ENCODE peak calls at places on chromosomes 5 and 9, in ten cellular contexts. I is activated CD4-positive, alpha-beta T cell treated with anti-CD3 and anti-CD28 coated beads, Interleukin-2, amount 50 U/mL, for 48 hours; Y is lower lobe of right lung; L is HT1080; V is Calu3; T is activated T-cell treated with anti-CD3 and anti-CD28 coated beads, Interleukin-2, amount 50 U/mL, for 1 hour; O is astrocyte; W is aorta; Q is AG10803; S is GM03348. E is an unnamed sample.

GRCh38 chr5:132427285-132428146 is 58.0 kb downstream of the SLC22A5 start:
- DNase-seq in O (no peak), S (no peak), W (no peak), T (peak), I (peak), L (no peak), V (peak), Y (peak), Q (peak), E (peak)

GRCh38 chr5:138945421-138946240 is 70.5 kb upstream of the LRRTM2 start:
- DNase-seq in T (no peak), O (no peak), Q (no peak), W (peak), S (no peak), L (no peak), Y (no peak), V (no peak), I (no peak), E (no peak)

GRCh38 chr5:170267431-170268152 is 30.0 kb downstream of the LCP2 start:
- DNase-seq in Y (peak), O (peak), T (peak), L (peak), I (peak), Q (peak), V (peak), S (peak), W (peak), E (peak)

GRCh38 chr9:121059998-121060636 is 10.0 kb upstream of the C5 start:
- DNase-seq in I (no peak), O (peak), L (peak), V (peak), Q (peak), S (peak), Y (no peak), W (no peak), T (no peak), E (peak)

GRCh38 chr9:113609562-113610318 is 146.2 kb downstream of the RGS3 start:
- DNase-seq in I (no peak), Q (no peak), O (no peak), Y (peak), V (peak), S (no peak), L (no peak), W (peak), T (peak), E (peak)

GRCh38 chr9:121813811-121814210 is 162.4 kb downstream of the DAB2IP start:
- DNase-seq in I (no peak), S (no peak), T (no peak), O (no peak), W (no peak), V (no peak), Y (no peak), Q (no peak), L (no peak), E (no peak)

GRCh38 chr5:3811116-3811515 is 215.5 kb downstream of the IRX1 start:
- DNase-seq in L (no peak), S (no peak), W (no peak), O (no peak), Q (no peak), V (no peak), I (no peak), T (no peak), Y (no peak), E (no peak)

GRCh38 chr5:127206320-127207113 is 84.1 kb upstream of the MEGF10 start:
- DNase-seq in Y (no peak), L (peak), S (peak), O (peak), I (no peak), Q (peak), W (no peak), T (no peak), V (peak), E (peak)

GRCh38 chr9:28648723-28649122 is 1075.4 kb upstream of the C9orf72 start:
- DNase-seq in O (no peak), I (no peak), T (no peak), S (no peak), L (no peak), Y (no peak), Q (no peak), V (no peak), W (no peak), E (peak)

GRCh38 chr9:114374936-114375335 is 12.8 kb downstream of the AKNA start:
- DNase-seq in O (no peak), L (no peak), I (no peak), S (no peak), T (no peak), Y (no peak), W (peak), Q (no peak), V (no peak), E (no peak)

GRCh38 chr5:39270172-39270848 is 50.9 kb upstream of the FYB1 start:
- DNase-seq in S (peak), O (no peak), L (no peak), W (no peak), Y (no peak), Q (no peak), V (no peak), T (no peak), I (no peak), E (no peak)

GRCh38 chr9:108477538-108478006 is 378.2 kb downstream of the ACTL7B start:
- DNase-seq in V (no peak), Y (no peak), O (peak), T (no peak), I (no peak), Q (peak), S (no peak), L (peak), W (no peak), E (peak)

GRCh38 chr9:116860509-116861120 is 173.5 kb downstream of the TRIM32 start:
- DNase-seq in O (peak), I (peak), L (peak), T (no peak), W (peak), Q (peak), Y (peak), V (peak), S (peak), E (no peak)

GRCh38 chr5:90406466-90406865 is 3.1 kb downstream of the CETN3 start:
- DNase-seq in I (no peak), T (no peak), S (no peak), Q (no peak), Y (no peak), W (no peak), O (peak), V (no peak), L (peak), E (no peak)

GRCh38 chr5:158879993-158880392 is 219.7 kb downstream of the EBF1 start:
- DNase-seq in V (no peak), Y (no peak), Q (no peak), O (no peak), I (no peak), S (no peak), L (no peak), W (no peak), T (no peak), E (no peak)

GRCh38 chr9:81827616-81828296 is 100.5 kb upstream of the SPATA31D4 start:
- DNase-seq in O (no peak), I (no peak), Y (no peak), W (no peak), Q (no peak), S (no peak), T (no peak), L (no peak), V (no peak), E (no peak)

GRCh38 chr5:120988970-120989369 is 524.9 kb downstream of the PRR16 start:
- DNase-seq in V (no peak), T (no peak), Q (no peak), Y (no peak), W (no peak), O (no peak), L (no peak), I (no peak), S (no peak), E (no peak)

GRCh38 chr9:89021154-89021803 is 30.0 kb downstream of the S1PR3 start:
- DNase-seq in V (peak), O (peak), W (no peak), L (peak), T (no peak), Y (no peak), Q (peak), I (no peak), S (peak), E (no peak)

GRCh38 chr5:109328626-109329025 is 81.1 kb downstream of the PJA2 start:
- DNase-seq in Y (no peak), S (no peak), V (no peak), T (no peak), O (peak), W (no peak), Q (peak), I (no peak), L (peak), E (no peak)

GRCh38 chr9:131160416-131161112 is 35.2 kb downstream of the NUP214 start:
- DNase-seq in I (no peak), S (no peak), T (no peak), Q (no peak), O (no peak), Y (no peak), W (no peak), V (no peak), L (no peak), E (no peak)

GRCh38 chr5:73692166-73692640 is 66.2 kb downstream of the ARHGEF28 start:
- DNase-seq in T (no peak), I (no peak), W (no peak), S (peak), L (peak), Q (peak), O (peak), Y (no peak), V (no peak), E (no peak)

GRCh38 chr9:26034776-26035175 is 356.5 kb upstream of the TUSC1 start:
- DNase-seq in Q (peak), I (no peak), S (no peak), L (no peak), O (no peak), W (no peak), T (no peak), Y (no peak), V (no peak), E (no peak)

GRCh38 chr5:125153231-125153630 is 406.8 kb upstream of the ZNF608 start:
- DNase-seq in Y (no peak), S (no peak), O (no peak), W (no peak), T (no peak), L (no peak), Q (no peak), I (no peak), V (no peak), E (no peak)

GRCh38 chr9:136050706-136051567 is 44.2 kb downstream of the NACC2 start:
- DNase-seq in S (peak), O (no peak), W (no peak), L (no peak), Y (no peak), T (no peak), Q (no peak), V (no peak), I (no peak), E (no peak)

GRCh38 chr5:21593261-21593660 is 1259.9 kb downstream of the CDH12 start:
- DNase-seq in I (no peak), T (no peak), V (no peak), W (no peak), Q (no peak), Y (no peak), O (no peak), L (no peak), S (no peak), E (no peak)

GRCh38 chr5:180647465-180647864 is 1.9 kb downstream of the FLT4 start:
- DNase-seq in Q (no peak), W (no peak), Y (no peak), L (no peak), T (no peak), I (no peak), O (no peak), S (no peak), V (no peak), E (no peak)